ENCODE peak calls at places on chromosomes 1 and 21, in five cellular contexts. H, F, Z, M and E are unnamed samples.

GRCh38 chr1:162631546-162632233 is 574 bp upstream of the DDR2 start:
- ATAC-seq in H (no peak), F (no peak), Z (no peak), M (no peak), E (peak; percentile 77)

GRCh38 chr1:33142483-33143065 is 39.3 kb downstream of the TRIM62 start:
- ATAC-seq in H (no peak), F (no peak), Z (no peak), M (no peak), E (peak; percentile 45)

GRCh38 chr21:28636988-28637691 is 355.5 kb downstream of the LTN1 start:
- ATAC-seq in H (no peak), F (no peak), Z (no peak), M (no peak), E (no peak)

GRCh38 chr1:234538930-234539649 is 60.1 kb upstream of the TARBP1 start:
- ATAC-seq in H (peak; percentile 45), F (peak; percentile 53), Z (no peak), M (no peak), E (no peak)

GRCh38 chr1:25030674-25031589 is 100.9 kb upstream of the RUNX3 start:
- ATAC-seq in H (no peak), F (peak; percentile 60), Z (peak; percentile 61), M (no peak), E (no peak)

GRCh38 chr1:52243221-52243987 is 101.5 kb downstream of the ZFYVE9 start:
- ATAC-seq in H (no peak), F (no peak), Z (peak; percentile 84), M (no peak), E (no peak)

GRCh38 chr21:43209575-43210453 is 41.0 kb downstream of the CRYAA start:
- ATAC-seq in H (peak; percentile 77), F (no peak), Z (no peak), M (peak; percentile 5), E (no peak)

GRCh38 chr1:41853907-41854306 is 64.8 kb downstream of the HIVEP3 start:
- ATAC-seq in H (no peak), F (no peak), Z (no peak), M (no peak), E (no peak)

GRCh38 chr1:175356727-175357126 is 164.2 kb upstream of the KIAA0040 start:
- ATAC-seq in H (no peak), F (no peak), Z (no peak), M (no peak), E (no peak)

GRCh38 chr1:37940299-37940947 is 6.4 kb downstream of the INPP5B start:
- ATAC-seq in H (peak; percentile 94), F (peak; percentile 46), Z (no peak), M (peak; percentile 67), E (no peak)

GRCh38 chr21:26027696-26028095 is 142.9 kb downstream of the APP start:
- ATAC-seq in H (no peak), F (no peak), Z (no peak), M (no peak), E (no peak)

GRCh38 chr1:39829791-39830533 is 41.3 kb upstream of the BMP8B start:
- ATAC-seq in H (no peak), F (no peak), Z (peak; percentile 15), M (no peak), E (no peak)

GRCh38 chr1:206826409-206826808 is 39.0 kb upstream of the IL20 start:
- ATAC-seq in H (no peak), F (no peak), Z (no peak), M (no peak), E (no peak)

GRCh38 chr1:61604684-61605083 is 120.3 kb downstream of the TM2D1 start:
- ATAC-seq in H (no peak), F (no peak), Z (no peak), M (no peak), E (no peak)

GRCh38 chr1:32045770-32046169 is 27.0 kb upstream of the TMEM39B start:
- ATAC-seq in H (no peak), F (no peak), Z (no peak), M (no peak), E (no peak)

GRCh38 chr1:184598403-184598802 is 156.3 kb downstream of the EDEM3 start:
- ATAC-seq in H (no peak), F (no peak), Z (no peak), M (no peak), E (no peak)

GRCh38 chr1:159823401-159823800 is 3.3 kb upstream of the SLAMF8 start:
- ATAC-seq in H (no peak), F (no peak), Z (no peak), M (no peak), E (no peak)

GRCh38 chr1:245197911-245198379 is 43.2 kb downstream of the KIF26B start:
- ATAC-seq in H (no peak), F (no peak), Z (no peak), M (no peak), E (no peak)

GRCh38 chr1:157697781-157698569 is 2.6 kb downstream of the FCRL3 start:
- ATAC-seq in H (no peak), F (no peak), Z (no peak), M (no peak), E (no peak)

GRCh38 chr1:153251988-153252387 is 7.5 kb upstream of the LORICRIN start:
- ATAC-seq in H (no peak), F (no peak), Z (no peak), M (no peak), E (no peak)

GRCh38 chr1:224378855-224379631 is 22.4 kb downstream of the CNIH4 start:
- ATAC-seq in H (no peak), F (peak; percentile 75), Z (no peak), M (no peak), E (no peak)

GRCh38 chr1:225766967-225767413 is 10.6 kb upstream of the SRP9 start:
- ATAC-seq in H (peak; percentile 1), F (no peak), Z (no peak), M (no peak), E (peak; percentile 29)

GRCh38 chr1:200038987-200039848 is 11.7 kb downstream of the NR5A2 start:
- ATAC-seq in H (peak; percentile 41), F (peak; percentile 73), Z (peak; percentile 80), M (no peak), E (no peak)

GRCh38 chr21:40846057-40846456 is 901 bp downstream of the DSCAM start:
- ATAC-seq in H (no peak), F (no peak), Z (no peak), M (no peak), E (no peak)
- TF ChIP-seq POLR2AphosphoS5 in H (no peak), F (no peak), Z (no peak), M (no peak), E (no peak)

DNA sequence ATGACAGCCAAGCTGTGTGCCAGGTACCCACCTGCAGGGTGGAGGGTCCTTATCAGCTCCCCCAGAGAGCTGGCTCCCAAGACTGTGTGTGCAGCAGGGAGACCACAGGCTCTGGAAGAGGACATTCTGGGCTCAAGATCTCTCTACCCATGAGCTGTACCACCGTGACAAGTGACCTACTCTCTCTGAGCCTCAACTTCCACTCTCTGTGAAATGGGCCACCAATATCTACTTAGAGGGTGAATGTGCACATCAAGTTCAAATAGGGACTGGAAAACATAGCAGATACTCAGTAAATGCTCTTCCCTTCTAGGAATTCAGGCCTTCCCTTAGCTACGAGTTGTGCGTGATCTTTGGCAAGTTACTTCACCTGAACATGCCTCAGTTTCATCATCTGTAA is 1.5 kb downstream of the SLC30A2 start:
- ATAC-seq in H (no peak), F (no peak), Z (no peak), M (no peak), E (no peak)
- H3K27me3 ChIP-seq in H (peaks cover 26% of the 10 kb centered on the region), F (peaks cover 18% of the 10 kb centered on the region), Z (no peaks in the 10 kb centered on the region), M (peaks cover 10% of the 10 kb centered on the region), E (peaks cover 98% of the 10 kb centered on the region)

GRCh38 chr1:166165661-166166399 is 971 bp downstream of the FAM78B start:
- ATAC-seq in H (no peak), F (no peak), Z (no peak), M (no peak), E (peak; percentile 1)
- TF ChIP-seq POLR2AphosphoS5 in H (no peak), F (no peak), Z (no peak), M (no peak), E (no peak)

GRCh38 chr1:90725341-90725960 is 8.3 kb upstream of the BARHL2 start:
- ATAC-seq in H (peak; percentile 71), F (no peak), Z (no peak), M (no peak), E (no peak)

GRCh38 chr1:90727917-90728655 is 11.0 kb upstream of the BARHL2 start:
- ATAC-seq in H (no peak), F (peak; percentile 34), Z (no peak), M (no peak), E (no peak)

GRCh38 chr1:90725961-90726715 is 9.0 kb upstream of the BARHL2 start:
- ATAC-seq in H (peak; percentile 54), F (no peak), Z (no peak), M (no peak), E (no peak)

GRCh38 chr1:90728656-90729257 is 11.7 kb upstream of the BARHL2 start:
- ATAC-seq in H (no peak), F (no peak), Z (no peak), M (no peak), E (no peak)

DNA sequence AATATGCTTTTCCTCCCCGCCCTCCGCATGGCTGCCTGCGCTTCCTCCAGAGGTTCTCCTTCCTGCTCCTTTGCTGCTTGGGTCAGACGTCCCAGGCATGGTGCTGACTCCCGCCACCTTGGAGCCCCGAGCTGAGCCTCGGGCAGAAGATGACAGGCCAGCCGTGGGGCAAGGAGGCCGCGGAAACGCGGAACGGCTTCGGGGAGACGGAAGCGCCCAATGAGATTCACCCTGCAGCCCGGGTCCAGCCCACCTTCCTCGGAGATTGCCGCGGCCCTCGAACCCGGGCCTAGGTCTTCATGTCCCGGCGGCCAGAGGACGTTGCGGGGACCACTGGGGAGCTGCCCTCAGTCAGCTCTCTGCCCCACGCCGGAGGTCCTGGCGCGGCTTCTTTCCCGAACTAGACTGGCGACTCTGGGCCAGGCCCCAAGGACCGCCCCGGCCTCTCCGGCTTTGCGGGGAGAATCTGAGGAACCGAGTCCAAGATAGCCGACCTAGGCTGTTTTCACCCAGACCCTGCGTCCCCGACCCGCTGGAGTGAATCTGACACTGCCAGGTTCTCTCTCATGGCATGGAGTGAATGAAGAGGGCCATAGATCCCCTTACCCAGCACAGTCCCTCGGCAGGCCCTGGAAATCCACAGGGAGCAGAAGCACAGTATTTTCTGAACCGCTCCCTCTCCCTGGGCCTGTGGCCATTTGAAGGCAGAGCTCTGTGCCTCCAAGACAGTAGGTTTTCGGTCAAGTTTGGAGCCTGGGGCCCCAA is 9.8 kb upstream of the BARHL2 start:
- ATAC-seq in H (peak; percentile 15), F (no peak), Z (no peak), M (no peak), E (no peak)
- H3K27me3 ChIP-seq in H (peaks cover 4% of the 10 kb centered on the region), F (peaks cover 9% of the 10 kb centered on the region), Z (peaks cover 5% of the 10 kb centered on the region), M (peaks cover 37% of the 10 kb centered on the region), E (peaks cover 100% of the 10 kb centered on the region)

GRCh38 chr1:85259866-85260345 is 444 bp upstream of the C1orf52 start:
- ATAC-seq in H (no peak), F (no peak), Z (no peak), M (peak; percentile 42), E (peak; percentile 66)

GRCh38 chr1:85264150-85264549 is 4.7 kb upstream of the C1orf52 start:
- ATAC-seq in H (no peak), F (no peak), Z (no peak), M (no peak), E (no peak)

GRCh38 chr1:85258536-85259117 is 835 bp downstream of the C1orf52 start:
- ATAC-seq in H (no peak), F (peak; percentile 40), Z (peak; percentile 7), M (peak; percentile 19), E (no peak)

GRCh38 chr1:85262985-85263384 is 3.5 kb upstream of the C1orf52 start:
- ATAC-seq in H (no peak), F (no peak), Z (no peak), M (no peak), E (no peak)

GRCh38 chr1:85259118-85259865 is at the start of gene C1orf52:
- ATAC-seq in H (peak; percentile 97), F (peak; percentile 96), Z (peak; percentile 96), M (peak; percentile 100), E (peak; percentile 97)
- TF ChIP-seq POLR2AphosphoS5 in H (peak; percentile 97), F (peak; percentile 96), Z (peak; percentile 94), M (peak; percentile 88), E (peak; percentile 87)

GRCh38 chr1:50421366-50421748 is 1.9 kb downstream of the DMRTA2 start:
- ATAC-seq in H (no peak), F (no peak), Z (no peak), M (no peak), E (no peak)
- H3K27me3 ChIP-seq in H (peaks cover 17% of the 10 kb centered on the region), F (peaks cover 24% of the 10 kb centered on the region), Z (no peaks in the 10 kb centered on the region), M (peaks cover 44% of the 10 kb centered on the region), E (peaks cover 100% of the 10 kb centered on the region)